ENCODE peak calls at places on chromosome 10, in eight cellular contexts. One of them, this sample, is unnamed.

GRCh38 chr10:91907914-91908357 is 1.4 kb downstream of the FGFBP3 start:
- DNase-seq in fibroblast of mammary gland: no peak
- DNase-seq in left lobe of liver: no peak
- DNase-seq in activated naive CD8-positive, alpha-beta T cell treated with anti-CD3 and anti-CD28 coated beads for 36 hours: no peak
- DNase-seq in HEK293T: peak
- DNase-seq in GM10248: no peak
- DNase-seq in NCI-H1105: no peak
- DNase-seq in stimulated activated CD4-positive, alpha-beta T cell treated with anti-CD3 and anti-CD28 coated beads, Interleukin-4, amount 100 ng/mL, for 4 hours: no peak
- DNase-seq in this sample: no peak

GRCh38 chr10:99328579-99329237 is 448 bp upstream of the CNNM1 start:
- DNase-seq in fibroblast of mammary gland: peak
- DNase-seq in left lobe of liver: no peak
- DNase-seq in activated naive CD8-positive, alpha-beta T cell treated with anti-CD3 and anti-CD28 coated beads for 36 hours: no peak
- DNase-seq in HEK293T: no peak
- DNase-seq in GM10248: no peak
- DNase-seq in NCI-H1105: no peak
- DNase-seq in stimulated activated CD4-positive, alpha-beta T cell treated with anti-CD3 and anti-CD28 coated beads, Interleukin-4, amount 100 ng/mL, for 4 hours: no peak
- DNase-seq in this sample: no peak

GRCh38 chr10:23693398-23693797 is 254.5 kb downstream of the OTUD1 start:
- DNase-seq in fibroblast of mammary gland: no peak
- DNase-seq in left lobe of liver: no peak
- DNase-seq in activated naive CD8-positive, alpha-beta T cell treated with anti-CD3 and anti-CD28 coated beads for 36 hours: peak
- DNase-seq in HEK293T: peak
- DNase-seq in GM10248: no peak
- DNase-seq in NCI-H1105: no peak
- DNase-seq in stimulated activated CD4-positive, alpha-beta T cell treated with anti-CD3 and anti-CD28 coated beads, Interleukin-4, amount 100 ng/mL, for 4 hours: no peak
- DNase-seq in this sample: no peak

GRCh38 chr10:109978481-109978880 is 29.3 kb upstream of the ADD3 start:
- DNase-seq in fibroblast of mammary gland: peak
- DNase-seq in left lobe of liver: no peak
- DNase-seq in activated naive CD8-positive, alpha-beta T cell treated with anti-CD3 and anti-CD28 coated beads for 36 hours: peak
- DNase-seq in HEK293T: peak
- DNase-seq in GM10248: peak
- DNase-seq in NCI-H1105: no peak
- DNase-seq in stimulated activated CD4-positive, alpha-beta T cell treated with anti-CD3 and anti-CD28 coated beads, Interleukin-4, amount 100 ng/mL, for 4 hours: peak
- DNase-seq in this sample: peak

GRCh38 chr10:114379631-114380041 is 24.7 kb downstream of the AFAP1L2 start:
- DNase-seq in fibroblast of mammary gland: peak
- DNase-seq in left lobe of liver: no peak
- DNase-seq in activated naive CD8-positive, alpha-beta T cell treated with anti-CD3 and anti-CD28 coated beads for 36 hours: no peak
- DNase-seq in HEK293T: no peak
- DNase-seq in GM10248: no peak
- DNase-seq in NCI-H1105: no peak
- DNase-seq in stimulated activated CD4-positive, alpha-beta T cell treated with anti-CD3 and anti-CD28 coated beads, Interleukin-4, amount 100 ng/mL, for 4 hours: no peak
- DNase-seq in this sample: no peak

GRCh38 chr10:77392851-77393250 is 244.8 kb downstream of the KCNMA1 start:
- DNase-seq in fibroblast of mammary gland: peak
- DNase-seq in left lobe of liver: no peak
- DNase-seq in activated naive CD8-positive, alpha-beta T cell treated with anti-CD3 and anti-CD28 coated beads for 36 hours: no peak
- DNase-seq in HEK293T: no peak
- DNase-seq in GM10248: no peak
- DNase-seq in NCI-H1105: no peak
- DNase-seq in stimulated activated CD4-positive, alpha-beta T cell treated with anti-CD3 and anti-CD28 coated beads, Interleukin-4, amount 100 ng/mL, for 4 hours: no peak
- DNase-seq in this sample: no peak

GRCh38 chr10:124576526-124577420 is 115.2 kb downstream of the LHPP start:
- DNase-seq in fibroblast of mammary gland: no peak
- DNase-seq in left lobe of liver: no peak
- DNase-seq in activated naive CD8-positive, alpha-beta T cell treated with anti-CD3 and anti-CD28 coated beads for 36 hours: no peak
- DNase-seq in HEK293T: no peak
- DNase-seq in GM10248: no peak
- DNase-seq in NCI-H1105: no peak
- DNase-seq in stimulated activated CD4-positive, alpha-beta T cell treated with anti-CD3 and anti-CD28 coated beads, Interleukin-4, amount 100 ng/mL, for 4 hours: no peak
- DNase-seq in this sample: no peak

GRCh38 chr10:124594240-124594639 is 132.6 kb downstream of the LHPP start:
- DNase-seq in fibroblast of mammary gland: no peak
- DNase-seq in left lobe of liver: no peak
- DNase-seq in activated naive CD8-positive, alpha-beta T cell treated with anti-CD3 and anti-CD28 coated beads for 36 hours: no peak
- DNase-seq in HEK293T: no peak
- DNase-seq in GM10248: no peak
- DNase-seq in NCI-H1105: no peak
- DNase-seq in stimulated activated CD4-positive, alpha-beta T cell treated with anti-CD3 and anti-CD28 coated beads, Interleukin-4, amount 100 ng/mL, for 4 hours: no peak
- DNase-seq in this sample: no peak

GRCh38 chr10:123548779-123549178 is 117.4 kb upstream of the GPR26 start:
- DNase-seq in fibroblast of mammary gland: no peak
- DNase-seq in left lobe of liver: no peak
- DNase-seq in activated naive CD8-positive, alpha-beta T cell treated with anti-CD3 and anti-CD28 coated beads for 36 hours: no peak
- DNase-seq in HEK293T: no peak
- DNase-seq in GM10248: peak
- DNase-seq in NCI-H1105: no peak
- DNase-seq in stimulated activated CD4-positive, alpha-beta T cell treated with anti-CD3 and anti-CD28 coated beads, Interleukin-4, amount 100 ng/mL, for 4 hours: no peak
- DNase-seq in this sample: no peak

GRCh38 chr10:30727524-30727923 is 98.0 kb upstream of the LYZL2 start:
- DNase-seq in fibroblast of mammary gland: no peak
- DNase-seq in left lobe of liver: no peak
- DNase-seq in activated naive CD8-positive, alpha-beta T cell treated with anti-CD3 and anti-CD28 coated beads for 36 hours: no peak
- DNase-seq in HEK293T: no peak
- DNase-seq in GM10248: no peak
- DNase-seq in NCI-H1105: no peak
- DNase-seq in stimulated activated CD4-positive, alpha-beta T cell treated with anti-CD3 and anti-CD28 coated beads, Interleukin-4, amount 100 ng/mL, for 4 hours: no peak
- DNase-seq in this sample: no peak

GRCh38 chr10:88081457-88082054 is 218.1 kb downstream of the PTEN start:
- DNase-seq in fibroblast of mammary gland: no peak
- DNase-seq in left lobe of liver: no peak
- DNase-seq in activated naive CD8-positive, alpha-beta T cell treated with anti-CD3 and anti-CD28 coated beads for 36 hours: no peak
- DNase-seq in HEK293T: no peak
- DNase-seq in GM10248: no peak
- DNase-seq in NCI-H1105: no peak
- DNase-seq in stimulated activated CD4-positive, alpha-beta T cell treated with anti-CD3 and anti-CD28 coated beads, Interleukin-4, amount 100 ng/mL, for 4 hours: no peak
- DNase-seq in this sample: no peak